ENCODE peak calls at places on chromosomes 2 and 18, in eight cellular contexts. One of them, this sample, is unnamed.

GRCh38 chr18:74342416-74343043 is 26.9 kb downstream of the C18orf63 start:
- DNase-seq in Calu3: peak
- DNase-seq in left colon: peak
- DNase-seq in HCT116: peak
- DNase-seq in brain microvascular endothelial cell: peak
- DNase-seq in astrocyte: peak
- DNase-seq in GDM1: no peak
- DNase-seq in stimulated activated naive B cell treated with anti-CD40 and anti-IgM and Interleukin-4, amounts not matched to agents 10 μg/mL and 1 μg/mL and 100 μg/mL, for 72 hours: no peak
- DNase-seq in this sample: peak

GRCh38 chr2:118846667-118847446 is 591 bp downstream of the EN1 start:
- DNase-seq in Calu3: peak
- DNase-seq in left colon: no peak
- DNase-seq in HCT116: no peak
- DNase-seq in brain microvascular endothelial cell: no peak
- DNase-seq in astrocyte: no peak
- DNase-seq in GDM1: no peak
- DNase-seq in stimulated activated naive B cell treated with anti-CD40 and anti-IgM and Interleukin-4, amounts not matched to agents 10 μg/mL and 1 μg/mL and 100 μg/mL, for 72 hours: no peak
- DNase-seq in this sample: no peak

GRCh38 chr2:176612736-176613135 is 343.5 kb downstream of the MTX2 start:
- DNase-seq in Calu3: no peak
- DNase-seq in left colon: no peak
- DNase-seq in HCT116: no peak
- DNase-seq in brain microvascular endothelial cell: peak
- DNase-seq in astrocyte: peak
- DNase-seq in GDM1: no peak
- DNase-seq in stimulated activated naive B cell treated with anti-CD40 and anti-IgM and Interleukin-4, amounts not matched to agents 10 μg/mL and 1 μg/mL and 100 μg/mL, for 72 hours: no peak
- DNase-seq in this sample: peak

GRCh38 chr2:137910641-137911040 is 53.6 kb upstream of the HNMT start:
- DNase-seq in Calu3: no peak
- DNase-seq in left colon: no peak
- DNase-seq in HCT116: peak
- DNase-seq in brain microvascular endothelial cell: no peak
- DNase-seq in astrocyte: no peak
- DNase-seq in GDM1: no peak
- DNase-seq in stimulated activated naive B cell treated with anti-CD40 and anti-IgM and Interleukin-4, amounts not matched to agents 10 μg/mL and 1 μg/mL and 100 μg/mL, for 72 hours: no peak
- DNase-seq in this sample: peak

GRCh38 chr2:86194751-86195054 is 559 bp downstream of the IMMT start:
- DNase-seq in Calu3: no peak
- DNase-seq in left colon: peak
- DNase-seq in HCT116: peak
- DNase-seq in brain microvascular endothelial cell: no peak
- DNase-seq in astrocyte: no peak
- DNase-seq in GDM1: no peak
- DNase-seq in stimulated activated naive B cell treated with anti-CD40 and anti-IgM and Interleukin-4, amounts not matched to agents 10 μg/mL and 1 μg/mL and 100 μg/mL, for 72 hours: no peak
- DNase-seq in this sample: peak

GRCh38 chr2:240405133-240405532 is 30.3 kb upstream of the GPC1 start:
- DNase-seq in Calu3: no peak
- DNase-seq in left colon: no peak
- DNase-seq in HCT116: no peak
- DNase-seq in brain microvascular endothelial cell: no peak
- DNase-seq in astrocyte: no peak
- DNase-seq in GDM1: no peak
- DNase-seq in stimulated activated naive B cell treated with anti-CD40 and anti-IgM and Interleukin-4, amounts not matched to agents 10 μg/mL and 1 μg/mL and 100 μg/mL, for 72 hours: no peak
- DNase-seq in this sample: no peak

GRCh38 chr18:3177902-3178687 is 41.7 kb downstream of the MYOM1 start:
- DNase-seq in Calu3: no peak
- DNase-seq in left colon: peak
- DNase-seq in HCT116: no peak
- DNase-seq in brain microvascular endothelial cell: no peak
- DNase-seq in astrocyte: peak
- DNase-seq in GDM1: peak
- DNase-seq in stimulated activated naive B cell treated with anti-CD40 and anti-IgM and Interleukin-4, amounts not matched to agents 10 μg/mL and 1 μg/mL and 100 μg/mL, for 72 hours: peak
- DNase-seq in this sample: no peak

GRCh38 chr2:24855703-24856102 is 62.5 kb downstream of the CENPO start:
- DNase-seq in Calu3: no peak
- DNase-seq in left colon: no peak
- DNase-seq in HCT116: no peak
- DNase-seq in brain microvascular endothelial cell: peak
- DNase-seq in astrocyte: peak
- DNase-seq in GDM1: no peak
- DNase-seq in stimulated activated naive B cell treated with anti-CD40 and anti-IgM and Interleukin-4, amounts not matched to agents 10 μg/mL and 1 μg/mL and 100 μg/mL, for 72 hours: no peak
- DNase-seq in this sample: no peak

GRCh38 chr2:215003001-215003400 is 135.4 kb downstream of the ABCA12 start:
- DNase-seq in Calu3: no peak
- DNase-seq in left colon: no peak
- DNase-seq in HCT116: no peak
- DNase-seq in brain microvascular endothelial cell: peak
- DNase-seq in astrocyte: peak
- DNase-seq in GDM1: no peak
- DNase-seq in stimulated activated naive B cell treated with anti-CD40 and anti-IgM and Interleukin-4, amounts not matched to agents 10 μg/mL and 1 μg/mL and 100 μg/mL, for 72 hours: no peak
- DNase-seq in this sample: no peak

GRCh38 chr18:44969214-44969842 is 288.6 kb downstream of the SETBP1 start:
- DNase-seq in Calu3: no peak
- DNase-seq in left colon: no peak
- DNase-seq in HCT116: no peak
- DNase-seq in brain microvascular endothelial cell: no peak
- DNase-seq in astrocyte: no peak
- DNase-seq in GDM1: no peak
- DNase-seq in stimulated activated naive B cell treated with anti-CD40 and anti-IgM and Interleukin-4, amounts not matched to agents 10 μg/mL and 1 μg/mL and 100 μg/mL, for 72 hours: no peak
- DNase-seq in this sample: no peak

GRCh38 chr2:197369946-197370325 is 59.4 kb upstream of the ANKRD44 start:
- DNase-seq in Calu3: peak
- DNase-seq in left colon: no peak
- DNase-seq in HCT116: no peak
- DNase-seq in brain microvascular endothelial cell: no peak
- DNase-seq in astrocyte: peak
- DNase-seq in GDM1: no peak
- DNase-seq in stimulated activated naive B cell treated with anti-CD40 and anti-IgM and Interleukin-4, amounts not matched to agents 10 μg/mL and 1 μg/mL and 100 μg/mL, for 72 hours: no peak
- DNase-seq in this sample: no peak

GRCh38 chr2:199228887-199229819 is 228.6 kb downstream of the SATB2 start:
- DNase-seq in Calu3: peak
- DNase-seq in left colon: no peak
- DNase-seq in HCT116: no peak
- DNase-seq in brain microvascular endothelial cell: peak
- DNase-seq in astrocyte: peak
- DNase-seq in GDM1: peak
- DNase-seq in stimulated activated naive B cell treated with anti-CD40 and anti-IgM and Interleukin-4, amounts not matched to agents 10 μg/mL and 1 μg/mL and 100 μg/mL, for 72 hours: no peak
- DNase-seq in this sample: peak

GRCh38 chr2:129849559-129850160 is 129.8 kb upstream of the RAB6C start:
- DNase-seq in Calu3: no peak
- DNase-seq in left colon: no peak
- DNase-seq in HCT116: peak
- DNase-seq in brain microvascular endothelial cell: no peak
- DNase-seq in astrocyte: peak
- DNase-seq in GDM1: peak
- DNase-seq in stimulated activated naive B cell treated with anti-CD40 and anti-IgM and Interleukin-4, amounts not matched to agents 10 μg/mL and 1 μg/mL and 100 μg/mL, for 72 hours: no peak
- DNase-seq in this sample: peak

GRCh38 chr18:3262234-3263171 is 570 bp downstream of the MYL12B start:
- DNase-seq in Calu3: no peak
- DNase-seq in left colon: peak
- DNase-seq in HCT116: no peak
- DNase-seq in brain microvascular endothelial cell: no peak
- DNase-seq in astrocyte: peak
- DNase-seq in GDM1: no peak
- DNase-seq in stimulated activated naive B cell treated with anti-CD40 and anti-IgM and Interleukin-4, amounts not matched to agents 10 μg/mL and 1 μg/mL and 100 μg/mL, for 72 hours: peak
- DNase-seq in this sample: peak

GRCh38 chr2:127061377-127062273 is 45.3 kb downstream of the BIN1 start:
- DNase-seq in Calu3: no peak
- DNase-seq in left colon: no peak
- DNase-seq in HCT116: no peak
- DNase-seq in brain microvascular endothelial cell: peak
- DNase-seq in astrocyte: no peak
- DNase-seq in GDM1: peak
- DNase-seq in stimulated activated naive B cell treated with anti-CD40 and anti-IgM and Interleukin-4, amounts not matched to agents 10 μg/mL and 1 μg/mL and 100 μg/mL, for 72 hours: no peak
- DNase-seq in this sample: no peak

GRCh38 chr2:47193607-47194006 is 38.5 kb upstream of the STPG4 start:
- DNase-seq in Calu3: no peak
- DNase-seq in left colon: no peak
- DNase-seq in HCT116: no peak
- DNase-seq in brain microvascular endothelial cell: no peak
- DNase-seq in astrocyte: peak
- DNase-seq in GDM1: no peak
- DNase-seq in stimulated activated naive B cell treated with anti-CD40 and anti-IgM and Interleukin-4, amounts not matched to agents 10 μg/mL and 1 μg/mL and 100 μg/mL, for 72 hours: no peak
- DNase-seq in this sample: no peak

GRCh38 chr2:67130526-67131309 is 266.4 kb upstream of the ETAA1 start:
- DNase-seq in Calu3: no peak
- DNase-seq in left colon: no peak
- DNase-seq in HCT116: no peak
- DNase-seq in brain microvascular endothelial cell: peak
- DNase-seq in astrocyte: peak
- DNase-seq in GDM1: no peak
- DNase-seq in stimulated activated naive B cell treated with anti-CD40 and anti-IgM and Interleukin-4, amounts not matched to agents 10 μg/mL and 1 μg/mL and 100 μg/mL, for 72 hours: no peak
- DNase-seq in this sample: no peak

GRCh38 chr2:165662720-165663119 is 131.3 kb downstream of the GALNT3 start:
- DNase-seq in Calu3: no peak
- DNase-seq in left colon: no peak
- DNase-seq in HCT116: no peak
- DNase-seq in brain microvascular endothelial cell: no peak
- DNase-seq in astrocyte: no peak
- DNase-seq in GDM1: no peak
- DNase-seq in stimulated activated naive B cell treated with anti-CD40 and anti-IgM and Interleukin-4, amounts not matched to agents 10 μg/mL and 1 μg/mL and 100 μg/mL, for 72 hours: no peak
- DNase-seq in this sample: no peak

GRCh38 chr2:152369176-152369860 is 34.3 kb downstream of the FMNL2 start:
- DNase-seq in Calu3: no peak
- DNase-seq in left colon: no peak
- DNase-seq in HCT116: no peak
- DNase-seq in brain microvascular endothelial cell: peak
- DNase-seq in astrocyte: peak
- DNase-seq in GDM1: no peak
- DNase-seq in stimulated activated naive B cell treated with anti-CD40 and anti-IgM and Interleukin-4, amounts not matched to agents 10 μg/mL and 1 μg/mL and 100 μg/mL, for 72 hours: no peak
- DNase-seq in this sample: peak

GRCh38 chr2:177282101-177282573 is 17.6 kb upstream of the NFE2L2 start:
- DNase-seq in Calu3: no peak
- DNase-seq in left colon: no peak
- DNase-seq in HCT116: no peak
- DNase-seq in brain microvascular endothelial cell: no peak
- DNase-seq in astrocyte: no peak
- DNase-seq in GDM1: no peak
- DNase-seq in stimulated activated naive B cell treated with anti-CD40 and anti-IgM and Interleukin-4, amounts not matched to agents 10 μg/mL and 1 μg/mL and 100 μg/mL, for 72 hours: no peak
- DNase-seq in this sample: peak

GRCh38 chr2:24330161-24330560 is 30.2 kb downstream of the ITSN2 start:
- DNase-seq in Calu3: no peak
- DNase-seq in left colon: no peak
- DNase-seq in HCT116: no peak
- DNase-seq in brain microvascular endothelial cell: no peak
- DNase-seq in astrocyte: no peak
- DNase-seq in GDM1: no peak
- DNase-seq in stimulated activated naive B cell treated with anti-CD40 and anti-IgM and Interleukin-4, amounts not matched to agents 10 μg/mL and 1 μg/mL and 100 μg/mL, for 72 hours: no peak
- DNase-seq in this sample: no peak

GRCh38 chr2:127035212-127035611 is 71.7 kb downstream of the BIN1 start:
- DNase-seq in Calu3: no peak
- DNase-seq in left colon: no peak
- DNase-seq in HCT116: no peak
- DNase-seq in brain microvascular endothelial cell: no peak
- DNase-seq in astrocyte: no peak
- DNase-seq in GDM1: no peak
- DNase-seq in stimulated activated naive B cell treated with anti-CD40 and anti-IgM and Interleukin-4, amounts not matched to agents 10 μg/mL and 1 μg/mL and 100 μg/mL, for 72 hours: no peak
- DNase-seq in this sample: no peak

GRCh38 chr2:209663666-209664065 is 108.0 kb upstream of the UNC80 start:
- DNase-seq in Calu3: no peak
- DNase-seq in left colon: no peak
- DNase-seq in HCT116: no peak
- DNase-seq in brain microvascular endothelial cell: peak
- DNase-seq in astrocyte: no peak
- DNase-seq in GDM1: no peak
- DNase-seq in stimulated activated naive B cell treated with anti-CD40 and anti-IgM and Interleukin-4, amounts not matched to agents 10 μg/mL and 1 μg/mL and 100 μg/mL, for 72 hours: no peak
- DNase-seq in this sample: no peak

GRCh38 chr2:62604336-62604735 is 98.3 kb upstream of the TMEM17 start:
- DNase-seq in Calu3: no peak
- DNase-seq in left colon: no peak
- DNase-seq in HCT116: no peak
- DNase-seq in brain microvascular endothelial cell: no peak
- DNase-seq in astrocyte: peak
- DNase-seq in GDM1: no peak
- DNase-seq in stimulated activated naive B cell treated with anti-CD40 and anti-IgM and Interleukin-4, amounts not matched to agents 10 μg/mL and 1 μg/mL and 100 μg/mL, for 72 hours: no peak
- DNase-seq in this sample: no peak

GRCh38 chr2:162013514-162014205 is 60.4 kb downstream of the DPP4 start:
- DNase-seq in Calu3: no peak
- DNase-seq in left colon: no peak
- DNase-seq in HCT116: no peak
- DNase-seq in brain microvascular endothelial cell: no peak
- DNase-seq in astrocyte: no peak
- DNase-seq in GDM1: no peak
- DNase-seq in stimulated activated naive B cell treated with anti-CD40 and anti-IgM and Interleukin-4, amounts not matched to agents 10 μg/mL and 1 μg/mL and 100 μg/mL, for 72 hours: no peak
- DNase-seq in this sample: no peak

GRCh38 chr2:165149439-165149838 is 54.4 kb downstream of the SCN3A start:
- DNase-seq in Calu3: no peak
- DNase-seq in left colon: no peak
- DNase-seq in HCT116: no peak
- DNase-seq in brain microvascular endothelial cell: no peak
- DNase-seq in astrocyte: no peak
- DNase-seq in GDM1: no peak
- DNase-seq in stimulated activated naive B cell treated with anti-CD40 and anti-IgM and Interleukin-4, amounts not matched to agents 10 μg/mL and 1 μg/mL and 100 μg/mL, for 72 hours: peak
- DNase-seq in this sample: no peak

GRCh38 chr2:78263571-78263970 is 741.4 kb upstream of the LRRTM4 start:
- DNase-seq in Calu3: no peak
- DNase-seq in left colon: no peak
- DNase-seq in HCT116: no peak
- DNase-seq in brain microvascular endothelial cell: no peak
- DNase-seq in astrocyte: no peak
- DNase-seq in GDM1: no peak
- DNase-seq in stimulated activated naive B cell treated with anti-CD40 and anti-IgM and Interleukin-4, amounts not matched to agents 10 μg/mL and 1 μg/mL and 100 μg/mL, for 72 hours: no peak
- DNase-seq in this sample: no peak

GRCh38 chr2:143787674-143788073 is 658.5 kb downstream of the ARHGAP15 start:
- DNase-seq in Calu3: no peak
- DNase-seq in left colon: no peak
- DNase-seq in HCT116: no peak
- DNase-seq in brain microvascular endothelial cell: no peak
- DNase-seq in astrocyte: no peak
- DNase-seq in GDM1: no peak
- DNase-seq in stimulated activated naive B cell treated with anti-CD40 and anti-IgM and Interleukin-4, amounts not matched to agents 10 μg/mL and 1 μg/mL and 100 μg/mL, for 72 hours: no peak
- DNase-seq in this sample: no peak

GRCh38 chr2:127146820-127147502 is 40.0 kb upstream of the BIN1 start:
- DNase-seq in Calu3: no peak
- DNase-seq in left colon: no peak
- DNase-seq in HCT116: no peak
- DNase-seq in brain microvascular endothelial cell: no peak
- DNase-seq in astrocyte: peak
- DNase-seq in GDM1: no peak
- DNase-seq in stimulated activated naive B cell treated with anti-CD40 and anti-IgM and Interleukin-4, amounts not matched to agents 10 μg/mL and 1 μg/mL and 100 μg/mL, for 72 hours: no peak
- DNase-seq in this sample: no peak

GRCh38 chr18:12283256-12283655 is 24.8 kb upstream of the TUBB6 start:
- DNase-seq in Calu3: no peak
- DNase-seq in left colon: no peak
- DNase-seq in HCT116: peak
- DNase-seq in brain microvascular endothelial cell: peak
- DNase-seq in astrocyte: peak
- DNase-seq in GDM1: no peak
- DNase-seq in stimulated activated naive B cell treated with anti-CD40 and anti-IgM and Interleukin-4, amounts not matched to agents 10 μg/mL and 1 μg/mL and 100 μg/mL, for 72 hours: no peak
- DNase-seq in this sample: peak

GRCh38 chr2:240154606-240155005 is 14.1 kb upstream of the OTOS start:
- DNase-seq in Calu3: no peak
- DNase-seq in left colon: no peak
- DNase-seq in HCT116: no peak
- DNase-seq in brain microvascular endothelial cell: no peak
- DNase-seq in astrocyte: no peak
- DNase-seq in GDM1: no peak
- DNase-seq in stimulated activated naive B cell treated with anti-CD40 and anti-IgM and Interleukin-4, amounts not matched to agents 10 μg/mL and 1 μg/mL and 100 μg/mL, for 72 hours: no peak
- DNase-seq in this sample: no peak

GRCh38 chr2:29573147-29573546 is 348.2 kb downstream of the ALK start:
- DNase-seq in Calu3: no peak
- DNase-seq in left colon: no peak
- DNase-seq in HCT116: no peak
- DNase-seq in brain microvascular endothelial cell: no peak
- DNase-seq in astrocyte: no peak
- DNase-seq in GDM1: no peak
- DNase-seq in stimulated activated naive B cell treated with anti-CD40 and anti-IgM and Interleukin-4, amounts not matched to agents 10 μg/mL and 1 μg/mL and 100 μg/mL, for 72 hours: no peak
- DNase-seq in this sample: no peak

GRCh38 chr2:120768112-120769048 is 32.7 kb downstream of the GLI2 start:
- DNase-seq in Calu3: no peak
- DNase-seq in left colon: no peak
- DNase-seq in HCT116: no peak
- DNase-seq in brain microvascular endothelial cell: no peak
- DNase-seq in astrocyte: no peak
- DNase-seq in GDM1: no peak
- DNase-seq in stimulated activated naive B cell treated with anti-CD40 and anti-IgM and Interleukin-4, amounts not matched to agents 10 μg/mL and 1 μg/mL and 100 μg/mL, for 72 hours: no peak
- DNase-seq in this sample: no peak

GRCh38 chr2:2826621-2827020 is 495.5 kb upstream of the MYT1L start:
- DNase-seq in Calu3: no peak
- DNase-seq in left colon: no peak
- DNase-seq in HCT116: no peak
- DNase-seq in brain microvascular endothelial cell: no peak
- DNase-seq in astrocyte: no peak
- DNase-seq in GDM1: no peak
- DNase-seq in stimulated activated naive B cell treated with anti-CD40 and anti-IgM and Interleukin-4, amounts not matched to agents 10 μg/mL and 1 μg/mL and 100 μg/mL, for 72 hours: no peak
- DNase-seq in this sample: no peak

This sample was measured in ACHN.